ENCODE peak calls at places on chromosomes 2 and 18, in ten cellular contexts. Q, X, U, R, D, Z, K, L, P and A are unnamed samples.

GRCh38 chr2:172995323-172996244 is 80.1 kb upstream of the MAP3K20 start:
- DNase-seq in Q (no peak), X (no peak), U (peak), R (peak), D (no peak), Z (no peak), K (no peak), L (peak), P (no peak), A (no peak)

GRCh38 chr18:48111547-48111946 is 181.1 kb upstream of the SMAD2 start:
- DNase-seq in Q (no peak), X (no peak), U (no peak), R (no peak), D (no peak), Z (no peak), K (no peak), L (no peak), P (no peak), A (no peak)

GRCh38 chr2:74991977-74992376 is 33.5 kb downstream of the POLE4 start:
- DNase-seq in Q (no peak), X (no peak), U (no peak), R (no peak), D (no peak), Z (no peak), K (no peak), L (no peak), P (no peak), A (no peak)

GRCh38 chr2:152573168-152573567 is 144.1 kb downstream of the PRPF40A start:
- DNase-seq in Q (no peak), X (no peak), U (no peak), R (peak), D (peak), Z (no peak), K (no peak), L (no peak), P (no peak), A (no peak)

GRCh38 chr2:191045141-191045540 is 31.2 kb upstream of the STAT1 start:
- DNase-seq in Q (no peak), X (no peak), U (no peak), R (no peak), D (no peak), Z (no peak), K (no peak), L (no peak), P (no peak), A (no peak)

GRCh38 chr2:164054651-164055050 is 318.8 kb upstream of the FIGN start:
- DNase-seq in Q (no peak), X (no peak), U (no peak), R (no peak), D (no peak), Z (no peak), K (no peak), L (no peak), P (no peak), A (no peak)

GRCh38 chr2:33030326-33030725 is 83.6 kb downstream of the LTBP1 start:
- DNase-seq in Q (no peak), X (no peak), U (no peak), R (no peak), D (no peak), Z (no peak), K (no peak), L (no peak), P (no peak), A (no peak)

GRCh38 chr18:11741505-11742145 is 52.6 kb downstream of the GNAL start:
- DNase-seq in Q (no peak), X (no peak), U (no peak), R (peak), D (peak), Z (no peak), K (no peak), L (no peak), P (no peak), A (no peak)

GRCh38 chr2:75602724-75603342 is 42.1 kb upstream of the EVA1A start:
- DNase-seq in Q (no peak), X (no peak), U (no peak), R (peak), D (no peak), Z (no peak), K (no peak), L (no peak), P (no peak), A (no peak)

GRCh38 chr2:109294523-109294922 is 165.5 kb downstream of the SH3RF3 start:
- DNase-seq in Q (no peak), X (no peak), U (no peak), R (no peak), D (no peak), Z (no peak), K (no peak), L (no peak), P (no peak), A (no peak)

GRCh38 chr2:219272995-219273394 is 6.2 kb upstream of the DNAJB2 start:
- DNase-seq in Q (no peak), X (no peak), U (no peak), R (no peak), D (no peak), Z (no peak), K (no peak), L (no peak), P (no peak), A (no peak)

GRCh38 chr18:26459884-26460283 is 88.5 kb downstream of the KCTD1 start:
- DNase-seq in Q (no peak), X (no peak), U (no peak), R (no peak), D (no peak), Z (no peak), K (no peak), L (no peak), P (no peak), A (no peak)

GRCh38 chr18:47749195-47749973 is 181.1 kb downstream of the SMAD2 start:
- DNase-seq in Q (peak), X (peak), U (no peak), R (peak), D (peak), Z (peak), K (peak), L (peak), P (peak), A (peak)

GRCh38 chr2:223846524-223846923 is 9.1 kb upstream of the AP1S3 start:
- DNase-seq in Q (no peak), X (no peak), U (no peak), R (peak), D (no peak), Z (no peak), K (no peak), L (no peak), P (no peak), A (no peak)

GRCh38 chr2:110977388-110977787 is 143.3 kb upstream of the BCL2L11 start:
- DNase-seq in Q (no peak), X (no peak), U (no peak), R (no peak), D (no peak), Z (no peak), K (no peak), L (no peak), P (no peak), A (no peak)

GRCh38 chr2:99205491-99205890 is 24.5 kb downstream of the MRPL30 start:
- DNase-seq in Q (peak), X (no peak), U (no peak), R (no peak), D (no peak), Z (no peak), K (no peak), L (no peak), P (no peak), A (no peak)

GRCh38 chr2:201406077-201406662 is 45.1 kb downstream of the TRAK2 start:
- DNase-seq in Q (no peak), X (no peak), U (peak), R (peak), D (no peak), Z (no peak), K (no peak), L (no peak), P (no peak), A (no peak)

GRCh38 chr18:40949138-40949949 is 1005.7 kb upstream of the PIK3C3 start:
- DNase-seq in Q (no peak), X (no peak), U (no peak), R (no peak), D (no peak), Z (peak), K (no peak), L (no peak), P (no peak), A (no peak)

GRCh38 chr2:107558295-107558694 is 268.4 kb upstream of the RGPD4 start:
- DNase-seq in Q (no peak), X (no peak), U (no peak), R (no peak), D (no peak), Z (no peak), K (no peak), L (no peak), P (no peak), A (no peak)

GRCh38 chr2:64478502-64479230 is 24.7 kb downstream of the LGALSL start:
- DNase-seq in Q (no peak), X (no peak), U (no peak), R (no peak), D (no peak), Z (no peak), K (no peak), L (no peak), P (no peak), A (no peak)

GRCh38 chr2:71536311-71536710 is 83.0 kb downstream of the DYSF start:
- DNase-seq in Q (no peak), X (no peak), U (no peak), R (no peak), D (no peak), Z (no peak), K (no peak), L (peak), P (no peak), A (no peak)

GRCh38 chr2:12391097-12391496 is 325.6 kb upstream of the TRIB2 start:
- DNase-seq in Q (no peak), X (no peak), U (no peak), R (no peak), D (no peak), Z (no peak), K (no peak), L (no peak), P (no peak), A (no peak)

GRCh38 chr18:79786781-79787526 is 10.8 kb upstream of the KCNG2 start:
- DNase-seq in Q (no peak), X (no peak), U (no peak), R (no peak), D (no peak), Z (no peak), K (no peak), L (no peak), P (no peak), A (no peak)

GRCh38 chr18:46053368-46054095 is 18.5 kb downstream of the PSTPIP2 start:
- DNase-seq in Q (no peak), X (no peak), U (no peak), R (no peak), D (no peak), Z (no peak), K (no peak), L (no peak), P (no peak), A (no peak)

GRCh38 chr2:237214963-237215362 is 129.3 kb downstream of the COPS8 start:
- DNase-seq in Q (no peak), X (no peak), U (no peak), R (no peak), D (no peak), Z (no peak), K (no peak), L (no peak), P (no peak), A (no peak)

GRCh38 chr2:179049546-179050311 is at the start of gene CCDC141:
- DNase-seq in Q (no peak), X (no peak), U (no peak), R (no peak), D (peak), Z (no peak), K (no peak), L (peak), P (no peak), A (peak)

GRCh38 chr2:63218800-63219511 is 168.3 kb downstream of the OTX1 start:
- DNase-seq in Q (no peak), X (no peak), U (no peak), R (no peak), D (no peak), Z (no peak), K (no peak), L (no peak), P (no peak), A (no peak)

GRCh38 chr18:31100598-31101147 is 1.5 kb downstream of the DSC2 start:
- DNase-seq in Q (peak), X (no peak), U (no peak), R (peak), D (no peak), Z (no peak), K (no peak), L (no peak), P (no peak), A (peak)

GRCh38 chr18:79516441-79516931 is 120.8 kb downstream of the NFATC1 start:
- DNase-seq in Q (no peak), X (no peak), U (no peak), R (no peak), D (no peak), Z (no peak), K (no peak), L (no peak), P (no peak), A (peak)

GRCh38 chr2:95017308-95017630 is 8.2 kb upstream of the MAL start:
- DNase-seq in Q (no peak), X (no peak), U (no peak), R (no peak), D (no peak), Z (no peak), K (no peak), L (no peak), P (no peak), A (no peak)

GRCh38 chr18:11553098-11553940 is 56.1 kb upstream of the SLC35G4 start:
- DNase-seq in Q (peak), X (no peak), U (peak), R (peak), D (peak), Z (peak), K (no peak), L (no peak), P (no peak), A (no peak)

GRCh38 chr18:48949051-48949605 is 1.6 kb downstream of the SMAD7 start:
- DNase-seq in Q (no peak), X (peak), U (no peak), R (peak), D (no peak), Z (peak), K (no peak), L (peak), P (peak), A (peak)

GRCh38 chr2:239369631-239370161 is 31.1 kb downstream of the HDAC4 start:
- DNase-seq in Q (no peak), X (no peak), U (no peak), R (peak), D (peak), Z (no peak), K (no peak), L (no peak), P (peak), A (no peak)

GRCh38 chr18:51425475-51425874 is 228.0 kb upstream of the MEX3C start:
- DNase-seq in Q (no peak), X (no peak), U (no peak), R (no peak), D (no peak), Z (no peak), K (no peak), L (no peak), P (no peak), A (no peak)